ENCODE peak calls at places on chromosomes 6 and 20, in ten cellular contexts. W, D, Q, Z, C, T, O, P, R and Y are unnamed samples. For H3K4me1, the result is how much of the 10 kb centered on the place peaks cover.

GRCh38 chr6:109977791-109978173 is 329 bp upstream of the GPR6 start:
- DNase-seq in W (no peak), D (no peak), Q (no peak), Z (no peak), C (no peak), T (no peak), O (no peak), P (no peak), R (no peak), Y (no peak)

GRCh38 chr20:33309631-33310030 is 26.6 kb downstream of the BPIFB1 start:
- DNase-seq in W (no peak), D (no peak), Q (no peak), Z (no peak), C (no peak), T (no peak), O (no peak), P (no peak), R (no peak), Y (no peak)

GRCh38 chr6:62711750-62712149 is 425.7 kb upstream of the KHDRBS2 start:
- DNase-seq in W (no peak), D (no peak), Q (no peak), Z (no peak), C (no peak), T (no peak), O (no peak), P (no peak), R (no peak), Y (no peak)

GRCh38 chr6:167704396-167704801 is 122.3 kb upstream of the AFDN start:
- DNase-seq in W (no peak), D (no peak), Q (no peak), Z (no peak), C (no peak), T (no peak), O (no peak), P (no peak), R (no peak), Y (no peak)

GRCh38 chr6:69622924-69623323 is 173.9 kb downstream of the LMBRD1 start:
- DNase-seq in W (no peak), D (no peak), Q (no peak), Z (no peak), C (no peak), T (no peak), O (no peak), P (no peak), R (no peak), Y (no peak)

GRCh38 chr20:45611054-45611453 is 18.5 kb upstream of the WFDC10A start:
- DNase-seq in W (peak), D (peak), Q (no peak), Z (no peak), C (peak), T (no peak), O (no peak), P (peak), R (peak), Y (no peak)

GRCh38 chr6:70956191-70956450 is 739 bp downstream of the B3GAT2 start:
- DNase-seq in W (peak), D (no peak), Q (no peak), Z (no peak), C (no peak), T (no peak), O (no peak), P (no peak), R (no peak), Y (no peak)

GRCh38 chr6:56757585-56757984 is 114.9 kb upstream of the DST start:
- DNase-seq in W (peak), D (no peak), Q (no peak), Z (peak), C (no peak), T (peak), O (peak), P (peak), R (peak), Y (no peak)

GRCh38 chr6:130933712-130934200 is 106.5 kb downstream of the SMLR1 start:
- DNase-seq in W (no peak), D (peak), Q (no peak), Z (no peak), C (no peak), T (peak), O (peak), P (peak), R (peak), Y (no peak)

GRCh38 chr6:13715444-13715883 is 3.8 kb upstream of the RANBP9 start:
- DNase-seq in W (peak), D (no peak), Q (no peak), Z (no peak), C (no peak), T (no peak), O (peak), P (no peak), R (peak), Y (peak)

GRCh38 chr20:17868700-17869231 is 99.8 kb downstream of the SNX5 start:
- DNase-seq in W (no peak), D (no peak), Q (no peak), Z (no peak), C (no peak), T (no peak), O (no peak), P (no peak), R (no peak), Y (no peak)

GRCh38 chr6:104226798-104227444 is 632.8 kb downstream of the HACE1 start:
- DNase-seq in W (no peak), D (no peak), Q (no peak), Z (no peak), C (no peak), T (no peak), O (no peak), P (no peak), R (no peak), Y (no peak)

GRCh38 chr6:159438106-159438505 is 254.9 kb downstream of the SOD2 start:
- DNase-seq in W (no peak), D (no peak), Q (no peak), Z (no peak), C (no peak), T (no peak), O (no peak), P (no peak), R (no peak), Y (no peak)
- H3K4me1 ChIP-seq in W (under half), D (under half), Q (under half), Z (under half), C (under half), T (under half), O (under half), P (under half), R (under half), Y (under half)

GRCh38 chr6:133241901-133242760 is 974 bp downstream of the EYA4 start:
- DNase-seq in W (peak), D (peak), Q (no peak), Z (peak), C (no peak), T (peak), O (no peak), P (peak), R (peak), Y (peak)
- TF ChIP-seq EZH2 in W (peak), D (peak), Q (peak), Z (no peak), C (no peak), T (no peak), O (no peak), P (peak), R (peak), Y (no peak)

GRCh38 chr20:1813101-1813529 is 82.1 kb upstream of the SIRPA start:
- DNase-seq in W (peak), D (peak), Q (no peak), Z (no peak), C (no peak), T (no peak), O (peak), P (peak), R (peak), Y (peak)
- H3K4me1 ChIP-seq in W (half or more), D (half or more), Q (under half), Z (under half), C (under half), T (under half), O (half or more), P (half or more), R (half or more), Y (half or more)

GRCh38 chr20:22576733-22577514 is 7.4 kb downstream of the FOXA2 start:
- DNase-seq in W (no peak), D (no peak), Q (peak), Z (no peak), C (no peak), T (no peak), O (peak), P (no peak), R (no peak), Y (no peak)

GRCh38 chr20:22577515-22578220 is 6.7 kb downstream of the FOXA2 start:
- DNase-seq in W (no peak), D (no peak), Q (peak), Z (no peak), C (no peak), T (peak), O (peak), P (no peak), R (no peak), Y (no peak)

GRCh38 chr20:22575087-22575721 is 9.2 kb downstream of the FOXA2 start:
- DNase-seq in W (no peak), D (no peak), Q (peak), Z (no peak), C (no peak), T (no peak), O (peak), P (no peak), R (no peak), Y (no peak)

GRCh38 chr20:22575737-22576136 is 8.6 kb downstream of the FOXA2 start:
- DNase-seq in W (no peak), D (no peak), Q (no peak), Z (no peak), C (no peak), T (no peak), O (no peak), P (no peak), R (no peak), Y (no peak)

DNA sequence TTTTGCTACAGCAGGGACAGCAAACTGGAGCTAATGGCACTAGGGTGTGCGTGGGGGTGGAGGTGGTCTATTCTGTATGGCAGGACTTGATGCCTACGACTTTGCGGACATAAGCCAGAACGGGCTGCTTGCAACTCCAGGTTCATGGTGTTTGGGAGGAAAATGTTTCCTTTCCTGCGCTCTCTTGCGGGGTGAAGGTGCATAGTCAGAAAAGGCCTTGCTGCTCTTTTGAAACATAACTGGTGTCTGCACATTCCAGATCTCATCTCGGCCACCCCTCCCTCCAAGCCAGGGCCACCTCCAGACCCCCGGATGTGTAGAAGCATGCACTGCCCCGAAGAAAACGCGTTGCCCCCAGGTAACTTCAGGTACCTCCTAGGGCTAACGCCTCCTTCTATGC is 8.1 kb downstream of the FOXA2 start:
- DNase-seq in W (no peak), D (no peak), Q (no peak), Z (no peak), C (no peak), T (no peak), O (peak), P (no peak), R (no peak), Y (no peak)
- TF ChIP-seq EZH2 in W (no peak), D (no peak), Q (no peak), Z (no peak), C (no peak), T (no peak), O (no peak), P (no peak), R (no peak), Y (no peak)

GRCh38 chr6:89952361-89952680 is 58.1 kb downstream of the GJA10 start:
- DNase-seq in W (no peak), D (no peak), Q (no peak), Z (no peak), C (no peak), T (no peak), O (no peak), P (no peak), R (no peak), Y (no peak)

GRCh38 chr6:89950446-89950845 is 56.2 kb downstream of the GJA10 start:
- DNase-seq in W (no peak), D (no peak), Q (no peak), Z (no peak), C (no peak), T (no peak), O (no peak), P (no peak), R (no peak), Y (no peak)

GRCh38 chr6:89952696-89953095 is 58.4 kb downstream of the GJA10 start:
- DNase-seq in W (peak), D (peak), Q (no peak), Z (peak), C (no peak), T (no peak), O (no peak), P (no peak), R (peak), Y (no peak)

GRCh38 chr6:89951574-89952360 is 57.5 kb downstream of the GJA10 start:
- DNase-seq in W (no peak), D (peak), Q (no peak), Z (no peak), C (no peak), T (peak), O (peak), P (no peak), R (peak), Y (no peak)

GRCh38 chr6:89950879-89951391 is 56.7 kb downstream of the GJA10 start:
- DNase-seq in W (peak), D (peak), Q (no peak), Z (no peak), C (no peak), T (peak), O (no peak), P (no peak), R (no peak), Y (no peak)
- H3K4me1 ChIP-seq in W (under half), D (under half), Q (under half), Z (under half), C (under half), T (under half), O (under half), P (under half), R (under half), Y (under half)

GRCh38 chr20:38673261-38673660 is 51.0 kb upstream of the SLC32A1 start:
- DNase-seq in W (no peak), D (no peak), Q (no peak), Z (no peak), C (no peak), T (no peak), O (no peak), P (no peak), R (no peak), Y (no peak)

GRCh38 chr20:38671701-38672292 is 52.5 kb upstream of the SLC32A1 start:
- DNase-seq in W (no peak), D (no peak), Q (no peak), Z (no peak), C (no peak), T (no peak), O (no peak), P (no peak), R (no peak), Y (no peak)

GRCh38 chr20:38674178-38675133 is 49.8 kb upstream of the SLC32A1 start:
- DNase-seq in W (peak), D (peak), Q (peak), Z (no peak), C (no peak), T (peak), O (no peak), P (peak), R (peak), Y (no peak)

GRCh38 chr20:38672504-38672903 is 51.8 kb upstream of the SLC32A1 start:
- DNase-seq in W (no peak), D (no peak), Q (no peak), Z (no peak), C (no peak), T (no peak), O (no peak), P (no peak), R (no peak), Y (no peak)

DNA sequence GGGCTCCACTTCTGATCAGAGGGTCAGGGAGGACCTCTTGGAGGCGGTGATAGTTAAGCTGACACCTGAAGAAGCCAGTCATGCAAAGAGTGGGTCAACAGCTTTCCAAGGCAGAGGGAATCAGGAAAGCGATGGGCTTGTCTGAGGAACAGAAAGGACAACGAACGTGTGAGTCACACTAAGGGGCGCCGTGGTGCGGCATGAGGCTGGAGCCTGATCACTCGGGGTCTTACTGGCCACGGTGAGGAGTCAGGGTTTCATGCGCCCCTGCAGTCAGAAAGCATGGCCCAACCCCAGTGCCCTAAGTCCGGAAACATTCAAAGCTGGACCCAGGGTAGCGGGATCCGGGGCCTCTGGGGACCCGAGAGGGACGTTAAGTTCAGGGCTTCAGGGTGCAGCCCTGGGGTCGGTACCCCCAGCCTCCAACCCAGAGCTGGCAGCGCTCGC is 50.5 kb upstream of the SLC32A1 start:
- DNase-seq in W (no peak), D (peak), Q (no peak), Z (no peak), C (no peak), T (peak), O (no peak), P (peak), R (no peak), Y (no peak)
- TF ChIP-seq EZH2 in W (no peak), D (no peak), Q (peak), Z (no peak), C (no peak), T (no peak), O (no peak), P (no peak), R (no peak), Y (no peak)

GRCh38 chr6:52371656-52372151 is 9.8 kb downstream of the PAQR8 start:
- DNase-seq in W (no peak), D (peak), Q (no peak), Z (no peak), C (no peak), T (peak), O (peak), P (no peak), R (peak), Y (no peak)
- H3K4me1 ChIP-seq in W (under half), D (under half), Q (under half), Z (under half), C (under half), T (under half), O (half or more), P (under half), R (under half), Y (under half)